ENCODE peak calls at places on chromosomes 16 and 17, in four cellular contexts. Y is nephron progenitor cell, O is LoVo, N is GM19239. Q is an unnamed sample.

GRCh38 chr17:43992641-43993040 is 11.8 kb upstream of the NAGS start:
- DNase-seq in Y (no peak), O (no peak), N (no peak), Q (no peak)

GRCh38 chr17:10215286-10215685 is 16.9 kb upstream of the GAS7 start:
- DNase-seq in Y (no peak), O (no peak), N (no peak), Q (no peak)

GRCh38 chr17:9016941-9017552 is 4.3 kb upstream of the NTN1 start:
- DNase-seq in Y (no peak), O (peak), N (no peak), Q (peak)

GRCh38 chr16:58506241-58507194 is 6.6 kb downstream of the NDRG4 start:
- DNase-seq in Y (no peak), O (no peak), N (no peak), Q (no peak)

GRCh38 chr17:48840441-48840840 is 9.6 kb downstream of the CALCOCO2 start:
- DNase-seq in Y (no peak), O (no peak), N (no peak), Q (no peak)

GRCh38 chr16:28846933-28847273 is 755 bp upstream of the TUFM start:
- DNase-seq in Y (peak), O (no peak), N (no peak), Q (no peak)

GRCh38 chr16:9056061-9056460 is 35.4 kb upstream of the HAPSTR1 start:
- DNase-seq in Y (no peak), O (no peak), N (no peak), Q (no peak)

GRCh38 chr17:64739316-64740058 is 77.4 kb upstream of the SMURF2 start:
- DNase-seq in Y (no peak), O (no peak), N (no peak), Q (no peak)

GRCh38 chr16:70800306-70800705 is 652 bp downstream of the VAC14 start:
- DNase-seq in Y (no peak), O (no peak), N (no peak), Q (no peak)

GRCh38 chr16:79623076-79623475 is 22.5 kb upstream of the MAF start:
- DNase-seq in Y (no peak), O (no peak), N (no peak), Q (no peak)

GRCh38 chr17:79851461-79851817 is 12.2 kb upstream of the CBX4 start:
- DNase-seq in Y (no peak), O (peak), N (no peak), Q (no peak)

GRCh38 chr17:4544656-4545216 is 10.4 kb downstream of the MYBBP1A start:
- DNase-seq in Y (no peak), O (no peak), N (no peak), Q (no peak)

GRCh38 chr17:81508639-81509047 is 4.0 kb downstream of the ACTG1 start:
- DNase-seq in Y (no peak), O (peak), N (no peak), Q (no peak)

GRCh38 chr17:4501295-4501949 is 2.7 kb downstream of the SPNS2 start:
- DNase-seq in Y (no peak), O (no peak), N (no peak), Q (no peak)

GRCh38 chr16:49431040-49431439 is 57.4 kb downstream of the C16orf78 start:
- DNase-seq in Y (no peak), O (no peak), N (no peak), Q (no peak)